ENCODE peak calls at places on chromosomes 4 and X, in nine cellular contexts. G is stimulated activated naive CD8-positive, alpha-beta T cell treated with anti-CD3 and anti-CD28 coated beads, Interleukin-15, amount 100 ng/mL, for 72 hours; U is A549; H is Right ventricle myocardium inferior; R is foreskin keratinocyte; Y is pancreas; L is naive thymus-derived CD8-positive, alpha-beta T cell; O is left cardiac atrium; S is activated T-cell treated with anti-CD3 and anti-CD28 coated beads, Interleukin-2, amount 50 U/mL, for 72 hours. T is an unnamed sample.

GRCh38 chr4:140472156-140472555 is 25.9 kb downstream of the MGAT4D start:
- ATAC-seq in G (no peak), U (no peak), H (no peak), R (no peak), Y (no peak), L (no peak), O (no peak), S (no peak), T (no peak)

GRCh38 chr4:113952452-113953029 is 26.9 kb downstream of the ARSJ start:
- ATAC-seq in G (peak), U (peak), H (peak), R (peak), Y (peak), L (peak), O (peak), S (peak), T (peak)

GRCh38 chr4:7291372-7292135 is 99.2 kb downstream of the SORCS2 start:
- ATAC-seq in G (no peak), U (no peak), H (peak), R (no peak), Y (no peak), L (no peak), O (peak), S (no peak), T (no peak)

GRCh38 chr4:107034091-107034698 is 1.9 kb downstream of the DKK2 start:
- ATAC-seq in G (peak), U (peak), H (no peak), R (peak), Y (peak), L (no peak), O (peak), S (peak), T (peak)

GRCh38 chr4:53055274-53055673 is 193.2 kb downstream of the RASL11B start:
- ATAC-seq in G (no peak), U (no peak), H (peak), R (no peak), Y (no peak), L (no peak), O (peak), S (no peak), T (no peak)

GRCh38 chr4:112234952-112235609 is 3.5 kb downstream of the AP1AR start:
- ATAC-seq in G (no peak), U (no peak), H (no peak), R (peak), Y (no peak), L (no peak), O (no peak), S (no peak), T (no peak)

GRCh38 chrX:133307637-133308485 is 89.7 kb upstream of the TFDP3 start:
- ATAC-seq in G (no peak), U (no peak), H (peak), R (no peak), Y (no peak), L (no peak), O (peak), S (no peak), T (no peak)

GRCh38 chr4:154425514-154425913 is 66.1 kb downstream of the DCHS2 start:
- ATAC-seq in G (no peak), U (no peak), H (no peak), R (no peak), Y (no peak), L (no peak), O (no peak), S (no peak), T (peak)

GRCh38 chrX:132488092-132488749 is 617 bp downstream of the MBNL3 start:
- ATAC-seq in G (peak), U (no peak), H (peak), R (peak), Y (peak), L (peak), O (peak), S (peak), T (peak)

T was measured in stimulated activated memory B cell treated with anti-CD40 and anti-IgM and Interleukin-4, amounts not matched to agents 10 μg/mL and 1 μg/mL and 100 μg/mL, for 72 hours.